ENCODE peak calls at places on chromosome 17, in seven cellular contexts. R is MM.1S, J is psoas muscle, F is AG08396, M is neural progenitor cell, Q is GF-D8, Y is GM23248. P is an unnamed sample.

GRCh38 chr17:57470906-57471305 is 214.6 kb downstream of the MSI2 start:
- DNase-seq in F (no peak), Q (no peak), M (no peak), J (no peak), Y (no peak), R (no peak), P (no peak)

GRCh38 chr17:50719144-50719923 is at the start of gene LUC7L3:
- DNase-seq in Y (peak), Q (peak), J (peak), F (peak), M (peak), R (peak), P (peak)

GRCh38 chr17:55345132-55345531 is 76.5 kb downstream of the MMD start:
- DNase-seq in M (no peak), R (no peak), F (no peak), Q (no peak), Y (no peak), J (no peak), P (no peak)

GRCh38 chr17:47305302-47305923 is 18.3 kb upstream of the EFCAB13 start:
- DNase-seq in Y (peak), Q (no peak), M (no peak), R (no peak), J (no peak), F (peak), P (no peak)

GRCh38 chr17:81641825-81642489 is 5.0 kb downstream of the TSPAN10 start:
- DNase-seq in J (no peak), M (no peak), R (no peak), Q (no peak), F (peak), Y (peak), P (no peak)

GRCh38 chr17:20302191-20302917 is 165.0 kb downstream of the LGALS9B start:
- DNase-seq in M (no peak), R (peak), Y (peak), Q (no peak), F (no peak), J (no peak), P (no peak)

GRCh38 chr17:30969989-30970680 is 704 bp upstream of the RNF135 start:
- DNase-seq in Q (no peak), J (no peak), M (peak), R (peak), F (peak), Y (peak), P (no peak)

GRCh38 chr17:42072323-42073187 is 22.2 kb upstream of the C17orf113 start:
- DNase-seq in M (peak), Q (no peak), Y (peak), J (peak), F (peak), R (no peak), P (no peak)

GRCh38 chr17:69773081-69773480 is 301.9 kb upstream of the KCNJ16 start:
- DNase-seq in Q (no peak), F (no peak), M (no peak), R (no peak), Y (no peak), J (no peak), P (no peak)

GRCh38 chr17:22273308-22273707 is 581.0 kb downstream of the KCNJ18 start:
- DNase-seq in Y (no peak), J (no peak), R (no peak), M (no peak), F (no peak), Q (no peak), P (no peak)

GRCh38 chr17:73643846-73644144 is 450 bp downstream of the SDK2 start:
- DNase-seq in F (no peak), J (no peak), R (no peak), M (peak), Q (no peak), Y (no peak), P (no peak)

GRCh38 chr17:28379814-28380571 is 8.5 kb downstream of the SARM1 start:
- DNase-seq in R (no peak), J (no peak), Y (peak), M (no peak), F (no peak), Q (no peak), P (no peak)

GRCh38 chr17:1644493-1645206 is 882 bp downstream of the SCARF1 start:
- DNase-seq in J (no peak), R (no peak), Q (no peak), M (no peak), F (peak), Y (peak), P (no peak)

GRCh38 chr17:5019475-5019956 is 15.7 kb downstream of the SLC52A1 start:
- DNase-seq in M (peak), F (peak), Y (peak), Q (no peak), R (no peak), J (no peak), P (no peak)

GRCh38 chr17:42673885-42674754 is 2.7 kb downstream of the PLEKHH3 start:
- DNase-seq in M (peak), F (peak), J (peak), R (no peak), Q (no peak), Y (peak), P (no peak)

GRCh38 chr17:48121921-48122650 is 14.5 kb downstream of the SNX11 start:
- DNase-seq in Y (no peak), F (no peak), Q (no peak), R (no peak), M (peak), J (no peak), P (no peak)

GRCh38 chr17:4180791-4181190 is 37.8 kb downstream of the CYB5D2 start:
- DNase-seq in M (no peak), F (no peak), R (no peak), Q (no peak), J (no peak), Y (no peak), P (no peak)

GRCh38 chr17:79831367-79832210 is 7.7 kb downstream of the CBX4 start:
- DNase-seq in F (peak), Y (no peak), R (no peak), M (peak), Q (no peak), J (peak), P (no peak)

GRCh38 chr17:50199211-50199633 is 2.2 kb downstream of the COL1A1 start:
- DNase-seq in F (no peak), Q (no peak), M (no peak), R (no peak), J (no peak), Y (peak), P (no peak)

GRCh38 chr17:60103957-60104356 is 25.2 kb upstream of the HEATR6 start:
- DNase-seq in Y (peak), R (no peak), M (no peak), Q (no peak), F (no peak), J (no peak), P (no peak)

GRCh38 chr17:62626719-62627218 is 701 bp upstream of the MRC2 start:
- DNase-seq in F (peak), Q (no peak), Y (peak), J (peak), M (peak), R (no peak), P (no peak)

GRCh38 chr17:35605753-35606152 is 18.6 kb downstream of the AP2B1 start:
- DNase-seq in R (no peak), M (no peak), F (peak), Q (no peak), Y (peak), J (no peak), P (no peak)

GRCh38 chr17:64661981-64662773 is at the start of gene SMURF2:
- DNase-seq in Q (peak), Y (peak), F (peak), R (peak), M (peak), J (peak), P (no peak)

GRCh38 chr17:76530489-76530814 is 7.1 kb downstream of the CYGB start:
- DNase-seq in Q (no peak), F (no peak), R (no peak), J (no peak), M (no peak), Y (no peak), P (no peak)

GRCh38 chr17:73052923-73053322 is 39.6 kb downstream of the SLC39A11 start:
- DNase-seq in M (no peak), J (no peak), Q (no peak), Y (no peak), F (no peak), R (no peak), P (no peak)

GRCh38 chr17:15404116-15404730 is 62.8 kb upstream of the TEKT3 start:
- DNase-seq in Q (no peak), Y (peak), F (no peak), M (no peak), R (no peak), J (no peak), P (no peak)

GRCh38 chr17:28258347-28258887 is 60.6 kb upstream of the TMEM97 start:
- DNase-seq in Q (no peak), F (no peak), M (no peak), J (no peak), Y (no peak), R (no peak), P (no peak)

GRCh38 chr17:47879028-47879585 is 16.9 kb upstream of the SP2 start:
- DNase-seq in Q (no peak), F (no peak), R (no peak), J (no peak), Y (peak), M (no peak), P (no peak)

GRCh38 chr17:44781553-44782348 is 23.0 kb downstream of the ADAM11 start:
- DNase-seq in R (no peak), J (no peak), F (no peak), Q (no peak), Y (no peak), M (peak), P (no peak)